ENCODE peak calls at places on chromosome 19, in seven cellular contexts. E, N, J, I, G, F and B are unnamed samples.

GRCh38 chr19:11984986-11985385 is 20.1 kb downstream of the ZNF763 start:
- DNase-seq in J (no peak), I (peak; percentile 26), F (no peak), E (no peak), N (no peak), G (no peak), B (no peak)

GRCh38 chr19:14146789-14147216 is 10.4 kb upstream of the ASF1B start:
- DNase-seq in N (no peak), G (no peak), F (no peak), E (no peak), I (no peak), J (peak; percentile 42), B (no peak)

GRCh38 chr19:38434549-38435051 is 1.1 kb downstream of the RYR1 start:
- DNase-seq in F (no peak), G (peak; percentile 57), E (peak; percentile 86), J (no peak), N (no peak), I (no peak), B (no peak)

GRCh38 chr19:51325161-51325979 is 13.9 kb downstream of the IGLON5 start:
- DNase-seq in F (no peak), N (no peak), J (no peak), I (no peak), E (no peak), G (no peak), B (no peak)

GRCh38 chr19:7623725-7624603 is 5.4 kb downstream of the XAB2 start:
- DNase-seq in I (no peak), J (no peak), G (peak; percentile 42), E (no peak), F (no peak), N (no peak), B (no peak)

GRCh38 chr19:38433268-38433733 is at the start of gene RYR1:
- DNase-seq in J (no peak), E (peak; percentile 92), G (peak; percentile 81), F (no peak), I (peak; percentile 88), N (peak; percentile 68), B (no peak)

GRCh38 chr19:48797103-48797502 is 13.7 kb downstream of the BCAT2 start:
- DNase-seq in G (no peak), I (no peak), J (no peak), F (no peak), N (no peak), E (no peak), B (no peak)

GRCh38 chr19:35959040-35959967 is 23.1 kb downstream of the LRFN3 start:
- DNase-seq in N (no peak), E (no peak), J (no peak), F (peak; percentile 40), I (peak; percentile 72), G (peak; percentile 77), B (no peak)

GRCh38 chr19:56712609-56713008 is 41.1 kb upstream of the ZNF835 start:
- DNase-seq in G (no peak), E (no peak), F (no peak), I (no peak), N (peak; percentile 42), J (no peak), B (no peak)

GRCh38 chr19:7926727-7927604 is 1.0 kb upstream of the CTXN1 start:
- DNase-seq in I (no peak), F (no peak), J (no peak), N (no peak), G (peak; percentile 60), E (peak; percentile 60), B (no peak)

GRCh38 chr19:40150170-40150569 is 41.1 kb upstream of the MAP3K10 start:
- DNase-seq in G (no peak), I (no peak), N (no peak), F (no peak), J (no peak), E (peak; percentile 6), B (no peak)

GRCh38 chr19:6273701-6274601 is 5.8 kb downstream of the MLLT1 start:
- DNase-seq in N (no peak), I (no peak), G (peak; percentile 95), E (no peak), F (no peak), J (peak; percentile 82), B (no peak)

GRCh38 chr19:54429545-54430227 is 14.4 kb downstream of the TTYH1 start:
- DNase-seq in N (no peak), E (peak; percentile 61), I (no peak), G (peak; percentile 45), J (no peak), F (no peak), B (no peak)

GRCh38 chr19:46783670-46784069 is 4.7 kb downstream of the SLC1A5 start:
- DNase-seq in E (no peak), G (no peak), I (peak; percentile 3), N (no peak), J (no peak), F (peak; percentile 75), B (no peak)